ENCODE peak calls at places on chromosomes 7 and 10, in five cellular contexts. G, I, N, T and X are unnamed samples.

GRCh38 chr10:81874878-81875679 is at the start of gene NRG3:
- ATAC-seq in I (no peak), G (peak), T (peak), N (peak), X (no peak)

GRCh38 chr7:66886152-66886551 is 34.9 kb upstream of the TMEM248 start:
- ATAC-seq in I (no peak), G (no peak), T (peak), N (no peak), X (peak)

GRCh38 chr10:106771132-106771531 is 393.4 kb downstream of the SORCS1 start:
- ATAC-seq in G (no peak), I (no peak), T (no peak), N (no peak), X (no peak)

GRCh38 chr10:69943292-69943820 is 109.3 kb upstream of the MACROH2A2 start:
- ATAC-seq in T (no peak), N (no peak), G (no peak), I (no peak), X (no peak)

GRCh38 chr7:118312051-118312450 is 87.5 kb downstream of the ANKRD7 start:
- ATAC-seq in G (no peak), I (no peak), N (no peak), T (no peak), X (no peak)

GRCh38 chr10:51879238-51879637 is 179.8 kb upstream of the CSTF2T start:
- ATAC-seq in T (peak), G (peak), N (peak), I (peak), X (peak)

GRCh38 chr7:32890553-32891045 is 961 bp downstream of the KBTBD2 start:
- ATAC-seq in I (peak), T (peak), N (no peak), G (peak), X (peak)

GRCh38 chr10:59167512-59167911 is 8.9 kb upstream of the PHYHIPL start:
- ATAC-seq in N (no peak), G (no peak), I (no peak), T (no peak), X (no peak)

GRCh38 chr10:70549351-70549961 is 53.1 kb downstream of the PRF1 start:
- ATAC-seq in G (peak), N (peak), I (no peak), T (peak), X (no peak)

GRCh38 chr7:38902443-38902842 is 6.5 kb downstream of the VPS41 start:
- ATAC-seq in I (no peak), N (no peak), T (no peak), G (no peak), X (no peak)

GRCh38 chr10:123294109-123294508 is 139.9 kb downstream of the BUB3 start:
- ATAC-seq in N (no peak), T (no peak), G (peak), I (no peak), X (no peak)

GRCh38 chr10:79293841-79294705 is 53.2 kb upstream of the PPIF start:
- ATAC-seq in G (no peak), T (no peak), I (peak), N (peak), X (peak)

GRCh38 chr7:6359021-6359420 is 86.6 kb upstream of the CYTH3 start:
- ATAC-seq in N (no peak), G (no peak), I (no peak), T (no peak), X (no peak)

GRCh38 chr7:2092279-2092678 is 140.5 kb downstream of the MAD1L1 start:
- ATAC-seq in N (no peak), I (no peak), G (no peak), T (no peak), X (no peak)

GRCh38 chr7:106452031-106452851 is 167.5 kb upstream of the NAMPT start:
- ATAC-seq in I (no peak), T (no peak), N (no peak), G (no peak), X (no peak)

GRCh38 chr7:90569368-90569767 is 26.8 kb upstream of the CDK14 start:
- ATAC-seq in N (no peak), T (no peak), G (no peak), I (no peak), X (no peak)

GRCh38 chr7:64799-65430 is 127.5 kb upstream of the FAM20C start:
- ATAC-seq in T (no peak), N (no peak), I (no peak), G (no peak), X (no peak)

GRCh38 chr10:103901299-103901698 is 16.7 kb downstream of the STN1 start:
- ATAC-seq in N (no peak), T (peak), G (peak), I (peak), X (no peak)

GRCh38 chr7:34187908-34188307 is 282.6 kb downstream of the BMPER start:
- ATAC-seq in N (no peak), T (no peak), I (no peak), G (no peak), X (no peak)

GRCh38 chr10:120548210-120548609 is 91.2 kb downstream of the PLPP4 start:
- ATAC-seq in N (no peak), T (no peak), I (no peak), G (no peak), X (no peak)